ENCODE peak calls at places on chromosomes 2 and 18, in eight cellular contexts. One of them, this sample, is unnamed.
A peak's percentile ranks its signal among the peaks of the same experiment; 100 is the strongest.

GRCh38 chr2:62740221-62740620 is 34.7 kb downstream of the EHBP1 start:
- DNase-seq in K562: no peak
- DNase-seq in H1: no peak
- DNase-seq in transverse colon: no peak
- DNase-seq in ovary: no peak
- DNase-seq in tibial nerve: no peak
- DNase-seq in stomach: no peak
- DNase-seq in sigmoid colon: no peak
- DNase-seq in this sample: no peak

GRCh38 chr18:9053814-9054213 is 48.7 kb upstream of the NDUFV2 start:
- DNase-seq in K562: no peak
- DNase-seq in H1: no peak
- DNase-seq in transverse colon: no peak
- DNase-seq in ovary: no peak
- DNase-seq in tibial nerve: no peak
- DNase-seq in stomach: no peak
- DNase-seq in sigmoid colon: no peak
- DNase-seq in this sample: no peak

GRCh38 chr2:101330253-101330921 is 21.9 kb upstream of the RNF149 start:
- DNase-seq in K562: no peak
- DNase-seq in H1: no peak
- DNase-seq in transverse colon: peak; percentile 68
- DNase-seq in ovary: no peak
- DNase-seq in tibial nerve: no peak
- DNase-seq in stomach: peak; percentile 59
- DNase-seq in sigmoid colon: no peak
- DNase-seq in this sample: peak; percentile 63

GRCh38 chr2:99809259-99809900 is 319.6 kb upstream of the REV1 start:
- DNase-seq in K562: no peak
- DNase-seq in H1: no peak
- DNase-seq in transverse colon: no peak
- DNase-seq in ovary: no peak
- DNase-seq in tibial nerve: no peak
- DNase-seq in stomach: no peak
- DNase-seq in sigmoid colon: no peak
- DNase-seq in this sample: no peak

GRCh38 chr2:189407161-189407943 is 33.9 kb upstream of the WDR75 start:
- DNase-seq in K562: no peak
- DNase-seq in H1: no peak
- DNase-seq in transverse colon: no peak
- DNase-seq in ovary: no peak
- DNase-seq in tibial nerve: no peak
- DNase-seq in stomach: no peak
- DNase-seq in sigmoid colon: no peak
- DNase-seq in this sample: no peak

GRCh38 chr2:146852661-146853060 is 992.2 kb upstream of the ACVR2A start:
- DNase-seq in K562: no peak
- DNase-seq in H1: no peak
- DNase-seq in transverse colon: no peak
- DNase-seq in ovary: no peak
- DNase-seq in tibial nerve: no peak
- DNase-seq in stomach: no peak
- DNase-seq in sigmoid colon: no peak
- DNase-seq in this sample: no peak

GRCh38 chr2:33051586-33052385 is 105.0 kb downstream of the LTBP1 start:
- DNase-seq in K562: no peak
- DNase-seq in H1: no peak
- DNase-seq in transverse colon: no peak
- DNase-seq in ovary: no peak
- DNase-seq in tibial nerve: peak; percentile 34
- DNase-seq in stomach: no peak
- DNase-seq in sigmoid colon: no peak
- DNase-seq in this sample: peak; percentile 33

GRCh38 chr2:149223472-149224062 is 106.8 kb upstream of the LYPD6 start:
- DNase-seq in K562: no peak
- DNase-seq in H1: peak; percentile 7
- DNase-seq in transverse colon: no peak
- DNase-seq in ovary: no peak
- DNase-seq in tibial nerve: no peak
- DNase-seq in stomach: no peak
- DNase-seq in sigmoid colon: no peak
- DNase-seq in this sample: no peak

GRCh38 chr2:29522951-29523669 is 398.3 kb downstream of the ALK start:
- DNase-seq in K562: no peak
- DNase-seq in H1: no peak
- DNase-seq in transverse colon: no peak
- DNase-seq in ovary: no peak
- DNase-seq in tibial nerve: no peak
- DNase-seq in stomach: no peak
- DNase-seq in sigmoid colon: no peak
- DNase-seq in this sample: no peak

GRCh38 chr18:42087195-42087594 is 132.2 kb downstream of the PIK3C3 start:
- DNase-seq in K562: peak; percentile 12
- DNase-seq in H1: no peak
- DNase-seq in transverse colon: no peak
- DNase-seq in ovary: no peak
- DNase-seq in tibial nerve: no peak
- DNase-seq in stomach: no peak
- DNase-seq in sigmoid colon: no peak
- DNase-seq in this sample: no peak

GRCh38 chr2:31137211-31138036 is 816 bp downstream of the GALNT14 start:
- DNase-seq in K562: no peak
- DNase-seq in H1: no peak
- DNase-seq in transverse colon: no peak
- DNase-seq in ovary: no peak
- DNase-seq in tibial nerve: no peak
- DNase-seq in stomach: no peak
- DNase-seq in sigmoid colon: no peak
- DNase-seq in this sample: peak; percentile 85

GRCh38 chr18:79477711-79478483 is 82.2 kb downstream of the NFATC1 start:
- DNase-seq in K562: no peak
- DNase-seq in H1: no peak
- DNase-seq in transverse colon: no peak
- DNase-seq in ovary: peak; percentile 11
- DNase-seq in tibial nerve: no peak
- DNase-seq in stomach: no peak
- DNase-seq in sigmoid colon: peak; percentile 55
- DNase-seq in this sample: peak; percentile 29

GRCh38 chr2:233251306-233252116 is at the start of gene ATG16L1:
- DNase-seq in K562: peak; percentile 94
- DNase-seq in H1: peak; percentile 90
- DNase-seq in transverse colon: peak; percentile 97
- DNase-seq in ovary: peak; percentile 95
- DNase-seq in tibial nerve: peak; percentile 86
- DNase-seq in stomach: peak; percentile 97
- DNase-seq in sigmoid colon: peak; percentile 98
- DNase-seq in this sample: peak; percentile 97

GRCh38 chr2:42787788-42788477 is 4.5 kb downstream of the HAAO start:
- DNase-seq in K562: no peak
- DNase-seq in H1: no peak
- DNase-seq in transverse colon: no peak
- DNase-seq in ovary: no peak
- DNase-seq in tibial nerve: no peak
- DNase-seq in stomach: no peak
- DNase-seq in sigmoid colon: no peak
- DNase-seq in this sample: no peak

GRCh38 chr2:3628800-3629199 is 29.2 kb upstream of the ALLC start:
- DNase-seq in K562: peak; percentile 58
- DNase-seq in H1: peak; percentile 21
- DNase-seq in transverse colon: no peak
- DNase-seq in ovary: no peak
- DNase-seq in tibial nerve: no peak
- DNase-seq in stomach: peak; percentile 25
- DNase-seq in sigmoid colon: peak; percentile 65
- DNase-seq in this sample: peak; percentile 15

DNA sequence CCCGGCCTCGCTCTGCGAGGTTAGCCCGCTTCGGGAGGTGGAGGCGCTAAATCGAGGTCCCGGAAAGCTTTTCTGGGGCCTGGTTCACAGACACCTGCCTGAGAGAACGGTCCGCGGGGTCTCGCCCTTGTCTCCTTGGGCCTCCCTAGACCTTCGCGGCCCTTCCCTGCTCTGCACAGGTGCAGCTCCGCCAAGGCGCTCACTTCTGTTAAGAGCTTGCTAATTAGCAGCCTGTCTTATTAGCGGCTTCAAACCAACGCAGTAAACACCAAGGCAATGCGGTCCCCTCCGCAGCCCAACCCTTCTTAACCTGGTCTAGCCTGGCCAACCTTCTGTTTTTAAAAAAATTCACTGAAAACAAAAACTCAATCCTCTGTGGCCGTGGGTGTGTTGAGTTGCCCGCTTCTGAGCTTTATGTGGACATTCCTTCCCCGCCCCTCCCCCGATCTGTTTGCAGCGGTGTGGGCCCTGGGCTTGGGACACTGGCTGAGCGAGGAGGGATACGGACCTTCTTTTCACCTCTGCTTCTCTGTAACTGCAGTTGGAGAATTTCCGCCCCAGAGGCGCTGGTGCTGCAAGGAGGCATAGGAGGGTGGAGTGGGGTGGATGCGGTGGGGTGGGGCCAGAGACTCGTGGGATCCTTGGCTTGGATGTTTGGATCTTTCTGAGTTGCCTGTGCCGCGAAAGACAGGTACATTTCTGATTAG is 3.4 kb upstream of the HOXD4 start:
- DNase-seq in K562: no peak
- DNase-seq in H1: no peak
- DNase-seq in transverse colon: no peak
- DNase-seq in ovary: peak; percentile 24
- DNase-seq in tibial nerve: no peak
- DNase-seq in stomach: peak; percentile 22
- DNase-seq in sigmoid colon: no peak
- DNase-seq in this sample: no peak
- H3K27me3 ChIP-seq in K562: peaks cover 67% of the 10 kb centered on the region
- H3K27me3 ChIP-seq in H1: peaks cover 97% of the 10 kb centered on the region
- H3K27me3 ChIP-seq in transverse colon: peaks cover 15% of the 10 kb centered on the region
- H3K27me3 ChIP-seq in ovary: no peaks in the 10 kb centered on the region
- H3K27me3 ChIP-seq in tibial nerve: no peaks in the 10 kb centered on the region
- H3K27me3 ChIP-seq in stomach: peaks cover 26% of the 10 kb centered on the region
- H3K27me3 ChIP-seq in sigmoid colon: peaks cover 12% of the 10 kb centered on the region
- H3K27me3 ChIP-seq in this sample: peaks cover 7% of the 10 kb centered on the region

GRCh38 chr2:127142663-127143630 is 36.0 kb upstream of the BIN1 start:
- DNase-seq in K562: no peak
- DNase-seq in H1: no peak
- DNase-seq in transverse colon: no peak
- DNase-seq in ovary: no peak
- DNase-seq in tibial nerve: no peak
- DNase-seq in stomach: no peak
- DNase-seq in sigmoid colon: no peak
- DNase-seq in this sample: no peak
- TF ChIP-seq POLR2A in K562: no peak
- TF ChIP-seq POLR2A in H1: no peak
- TF ChIP-seq POLR2A in transverse colon: no peak
- TF ChIP-seq POLR2A in ovary: no peak
- TF ChIP-seq POLR2A in tibial nerve: no peak
- TF ChIP-seq POLR2A in stomach: no peak
- TF ChIP-seq POLR2A in sigmoid colon: no peak
- TF ChIP-seq POLR2A in this sample: no peak

GRCh38 chr2:191319181-191319580 is 74.0 kb downstream of the MYO1B start:
- DNase-seq in K562: no peak
- DNase-seq in H1: no peak
- DNase-seq in transverse colon: no peak
- DNase-seq in ovary: no peak
- DNase-seq in tibial nerve: no peak
- DNase-seq in stomach: no peak
- DNase-seq in sigmoid colon: no peak
- DNase-seq in this sample: no peak

GRCh38 chr2:191321861-191322662 is 76.9 kb downstream of the MYO1B start:
- DNase-seq in K562: no peak
- DNase-seq in H1: peak; percentile 56
- DNase-seq in transverse colon: no peak
- DNase-seq in ovary: no peak
- DNase-seq in tibial nerve: no peak
- DNase-seq in stomach: no peak
- DNase-seq in sigmoid colon: no peak
- DNase-seq in this sample: no peak

GRCh38 chr2:191320881-191321280 is 75.7 kb downstream of the MYO1B start:
- DNase-seq in K562: no peak
- DNase-seq in H1: no peak
- DNase-seq in transverse colon: no peak
- DNase-seq in ovary: no peak
- DNase-seq in tibial nerve: no peak
- DNase-seq in stomach: no peak
- DNase-seq in sigmoid colon: no peak
- DNase-seq in this sample: no peak

GRCh38 chr2:191325651-191326365 is 80.6 kb downstream of the MYO1B start:
- DNase-seq in K562: no peak
- DNase-seq in H1: no peak
- DNase-seq in transverse colon: no peak
- DNase-seq in ovary: no peak
- DNase-seq in tibial nerve: no peak
- DNase-seq in stomach: no peak
- DNase-seq in sigmoid colon: no peak
- DNase-seq in this sample: no peak

GRCh38 chr2:191322838-191323506 is 77.8 kb downstream of the MYO1B start:
- DNase-seq in K562: peak; percentile 3
- DNase-seq in H1: no peak
- DNase-seq in transverse colon: no peak
- DNase-seq in ovary: no peak
- DNase-seq in tibial nerve: no peak
- DNase-seq in stomach: no peak
- DNase-seq in sigmoid colon: no peak
- DNase-seq in this sample: no peak
- TF ChIP-seq EP300 in K562: no peak
- TF ChIP-seq EP300 in H1: no peak
- TF ChIP-seq EP300 in transverse colon: no peak
- TF ChIP-seq EP300 in ovary: no peak
- TF ChIP-seq EP300 in tibial nerve: no peak
- TF ChIP-seq EP300 in stomach: no peak
- TF ChIP-seq EP300 in sigmoid colon: no peak
- TF ChIP-seq EP300 in this sample: no peak

DNA sequence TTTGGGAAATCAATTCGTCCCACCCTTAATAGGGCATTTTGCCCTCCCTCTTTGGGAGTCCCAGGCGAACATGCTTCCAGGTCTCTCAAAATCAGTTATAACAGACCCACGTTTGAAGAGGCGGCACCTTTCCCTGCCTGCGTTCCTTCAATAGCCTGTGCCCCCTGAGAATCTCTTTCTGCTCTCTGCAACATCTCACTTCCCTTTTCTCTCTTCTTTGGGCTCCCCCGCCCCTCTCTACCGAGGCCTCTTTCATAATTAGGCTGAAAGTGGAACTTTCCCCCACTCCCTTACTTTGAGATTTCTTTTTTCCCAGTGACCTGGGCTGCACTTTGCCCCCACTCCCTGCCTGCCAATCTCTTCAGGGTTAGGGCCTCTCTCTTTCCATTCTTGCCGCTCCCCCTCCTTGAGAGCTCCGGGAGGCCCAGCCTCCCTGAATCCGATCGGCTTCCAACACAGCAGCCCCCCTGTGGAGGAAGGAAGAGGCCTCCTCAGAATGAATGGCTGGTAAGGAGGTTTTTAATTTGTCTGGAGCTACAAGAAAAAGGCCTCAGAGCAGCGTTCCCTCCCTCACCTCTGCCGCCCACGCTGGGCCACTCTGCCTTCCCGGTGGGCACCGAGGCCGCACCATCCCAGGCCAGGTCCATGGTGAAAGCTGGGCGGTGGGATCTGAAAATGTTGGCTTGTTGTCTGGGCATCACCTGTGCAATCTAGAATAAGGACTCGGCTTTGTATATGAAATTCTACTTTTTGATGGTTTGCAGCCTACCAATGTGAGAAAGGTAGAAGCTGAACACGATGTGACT is 162.6 kb upstream of the SIX3 start:
- DNase-seq in K562: no peak
- DNase-seq in H1: no peak
- DNase-seq in transverse colon: peak; percentile 24
- DNase-seq in ovary: no peak
- DNase-seq in tibial nerve: no peak
- DNase-seq in stomach: no peak
- DNase-seq in sigmoid colon: no peak
- DNase-seq in this sample: peak; percentile 50
- H3K27me3 ChIP-seq in K562: peaks cover 25% of the 10 kb centered on the region
- H3K27me3 ChIP-seq in H1: peaks cover 2% of the 10 kb centered on the region
- H3K27me3 ChIP-seq in transverse colon: no peaks in the 10 kb centered on the region
- H3K27me3 ChIP-seq in ovary: no peaks in the 10 kb centered on the region
- H3K27me3 ChIP-seq in tibial nerve: no peaks in the 10 kb centered on the region
- H3K27me3 ChIP-seq in stomach: no peaks in the 10 kb centered on the region
- H3K27me3 ChIP-seq in sigmoid colon: no peaks in the 10 kb centered on the region
- H3K27me3 ChIP-seq in this sample: no peaks in the 10 kb centered on the region

This sample was measured in upper lobe of left lung.